ENCODE peak calls at places on chromosome 14, in seven cellular contexts. Q, G, L, I, W, Z and V are unnamed samples.

GRCh38 chr14:93082576-93083001 is 33.1 kb downstream of the ITPK1 start:
- DNase-seq in I (no peak), Q (no peak), W (no peak), L (no peak), G (no peak), Z (no peak), V (peak; percentile 18)

GRCh38 chr14:26412421-26412820 is 185.4 kb downstream of the NOVA1 start:
- DNase-seq in Z (no peak), I (no peak), W (no peak), G (no peak), Q (no peak), L (no peak), V (no peak)

GRCh38 chr14:26394114-26394855 is 203.5 kb downstream of the NOVA1 start:
- DNase-seq in Z (peak; percentile 59), G (peak; percentile 36), W (no peak), Q (peak; percentile 52), L (no peak), I (no peak), V (no peak)

GRCh38 chr14:102362545-102363181 is at the start of the genes CINP and TECPR2:
- DNase-seq in Q (peak; percentile 93), I (peak; percentile 62), G (peak; percentile 99), W (peak; percentile 90), Z (peak; percentile 96), L (peak; percentile 84), V (peak; percentile 99)

GRCh38 chr14:60250318-60251035 is 1.5 kb downstream of the PPM1A start:
- DNase-seq in G (peak; percentile 39), L (peak; percentile 6), I (no peak), Q (peak; percentile 40), W (no peak), Z (peak; percentile 71), V (peak; percentile 73)

GRCh38 chr14:103594265-103594664 is 31.5 kb downstream of the COA8 start:
- DNase-seq in Q (peak; percentile 88), I (peak; percentile 87), G (peak; percentile 92), W (no peak), Z (peak; percentile 96), L (no peak), V (no peak)

GRCh38 chr14:22887260-22887989 is 4.4 kb downstream of the REM2 start:
- DNase-seq in I (no peak), W (peak; percentile 71), Z (peak; percentile 95), L (peak; percentile 92), Q (peak; percentile 79), G (peak; percentile 89), V (peak; percentile 90)

GRCh38 chr14:97298775-97299174 is 501.6 kb downstream of the VRK1 start:
- DNase-seq in W (no peak), Q (no peak), L (no peak), Z (no peak), G (no peak), I (no peak), V (no peak)

GRCh38 chr14:81303258-81303935 is 82.6 kb upstream of the GTF2A1 start:
- DNase-seq in Z (peak; percentile 97), I (no peak), Q (no peak), L (peak; percentile 86), W (peak; percentile 51), G (no peak), V (no peak)

GRCh38 chr14:22552827-22553076 is 36.3 kb downstream of the DAD1 start:
- DNase-seq in L (no peak), W (no peak), Z (no peak), Q (no peak), I (no peak), G (no peak), V (peak; percentile 14)

GRCh38 chr14:64081174-64081746 is 212.9 kb downstream of the ESR2 start:
- DNase-seq in W (no peak), L (no peak), Q (no peak), G (no peak), I (no peak), Z (peak; percentile 44), V (no peak)

DNA sequence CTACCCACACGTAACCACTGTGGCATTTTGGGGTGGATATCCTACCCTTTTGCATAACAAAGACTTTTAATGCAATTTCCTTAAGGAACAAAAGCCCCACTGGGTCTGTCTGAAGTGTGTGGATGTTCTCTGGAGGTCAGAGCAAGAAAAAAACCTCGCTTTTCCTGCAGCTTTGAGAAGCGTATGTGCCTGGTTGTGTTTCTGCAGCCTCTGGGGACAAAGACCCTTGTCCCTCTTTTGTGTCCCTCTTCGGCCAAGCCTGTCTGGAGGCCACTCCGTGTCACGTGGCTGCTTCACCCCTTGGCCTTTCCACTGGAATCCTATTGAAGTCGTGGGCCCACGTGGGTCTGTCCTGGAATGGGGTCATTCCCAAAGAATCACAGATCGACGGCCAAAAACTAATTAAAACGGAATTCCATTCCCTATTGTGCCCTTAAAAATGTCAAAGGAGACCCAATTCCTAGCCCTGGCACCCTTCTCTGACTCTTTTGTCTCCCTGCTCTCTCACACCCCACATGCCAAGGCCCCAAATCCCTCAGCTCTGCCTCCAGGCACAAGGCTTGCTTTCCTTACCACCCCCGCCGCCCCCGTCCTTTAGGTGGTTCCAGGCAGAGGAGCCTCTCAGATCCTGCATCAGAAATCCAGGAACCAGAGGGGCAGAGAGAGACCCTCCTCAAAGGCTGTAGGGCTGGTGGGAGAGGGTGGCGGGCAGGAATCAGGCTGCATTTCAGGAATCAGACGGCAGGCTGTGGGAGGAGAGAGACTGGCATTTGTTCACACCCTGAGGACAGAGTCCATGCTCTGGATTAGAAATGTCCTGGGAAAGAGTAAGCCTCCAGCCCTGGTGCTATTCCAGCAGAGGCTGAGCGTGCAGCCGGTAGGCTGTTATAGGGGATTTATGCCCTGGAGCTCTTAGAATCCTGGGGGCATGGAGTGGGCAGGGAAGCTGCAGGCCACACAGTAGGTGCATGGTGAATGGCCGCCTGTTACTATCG is 12.6 kb upstream of the CYP46A1 start:
- DNase-seq in Z (no peak), L (no peak), I (no peak), W (no peak), Q (no peak), G (peak; percentile 94), V (peak; percentile 77)
- H2AFZ ChIP-seq in Z (no peak overlapping the region), L (no peak overlapping the region), I (no peak overlapping the region), W (no peak overlapping the region), Q (no peak overlapping the region), G (no peak overlapping the region), V (no peak overlapping the region)

GRCh38 chr14:61671086-61671485 is 24.2 kb upstream of the HIF1A start:
- DNase-seq in L (no peak), G (no peak), I (no peak), Q (no peak), W (no peak), Z (no peak), V (no peak)
- H3K4me2 ChIP-seq in L (no peak overlapping the region), G (no peak overlapping the region), I (no peak overlapping the region), Q (no peak overlapping the region), W (no peak overlapping the region), Z (no peak overlapping the region), V (no peak overlapping the region)

GRCh38 chr14:55125403-55125802 is 3.6 kb upstream of the LGALS3 start:
- DNase-seq in W (no peak), Q (no peak), L (no peak), I (no peak), G (no peak), Z (peak; percentile 55), V (no peak)
- H3K4me1 ChIP-seq in W (peaks cover 10% of the 10 kb centered on the region), Q (peaks cover 18% of the 10 kb centered on the region), L (peaks cover 56% of the 10 kb centered on the region), I (peaks cover 38% of the 10 kb centered on the region), G (peaks cover 31% of the 10 kb centered on the region), Z (peaks cover 61% of the 10 kb centered on the region), V (peaks cover 35% of the 10 kb centered on the region)

GRCh38 chr14:90384543-90384911 is 12.3 kb upstream of the CALM1 start:
- DNase-seq in G (no peak), Q (peak; percentile 81), L (no peak), Z (peak; percentile 59), W (no peak), I (no peak), V (peak; percentile 78)

GRCh38 chr14:90388982-90389381 is 7.8 kb upstream of the CALM1 start:
- DNase-seq in G (no peak), L (no peak), Z (peak; percentile 79), Q (peak; percentile 32), I (no peak), W (no peak), V (no peak)

GRCh38 chr14:90383731-90384542 is 12.9 kb upstream of the CALM1 start:
- DNase-seq in W (peak; percentile 46), I (no peak), Z (peak; percentile 39), L (no peak), G (peak; percentile 82), Q (peak; percentile 53), V (no peak)

GRCh38 chr14:90387201-90387600 is 9.6 kb upstream of the CALM1 start:
- DNase-seq in G (no peak), L (no peak), W (no peak), Z (no peak), Q (no peak), I (no peak), V (no peak)

GRCh38 chr14:90388437-90388836 is 8.4 kb upstream of the CALM1 start:
- DNase-seq in I (no peak), L (peak; percentile 38), W (peak; percentile 26), Z (peak; percentile 93), G (peak; percentile 60), Q (peak; percentile 86), V (peak; percentile 77)
- H2AFZ ChIP-seq in I (no peak overlapping the region), L (peak overlapping the region; percentile 24), W (no peak overlapping the region), Z (no peak overlapping the region), G (no peak overlapping the region), Q (no peak overlapping the region), V (no peak overlapping the region)

GRCh38 chr14:68403191-68403781 is 389.6 kb downstream of the ZFP36L1 start:
- DNase-seq in I (no peak), Q (peak; percentile 51), Z (no peak), G (no peak), W (no peak), L (no peak), V (no peak)
- H3K4me2 ChIP-seq in I (no peak overlapping the region), Q (no peak overlapping the region), Z (no peak overlapping the region), G (no peak overlapping the region), W (no peak overlapping the region), L (no peak overlapping the region), V (no peak overlapping the region)

DNA sequence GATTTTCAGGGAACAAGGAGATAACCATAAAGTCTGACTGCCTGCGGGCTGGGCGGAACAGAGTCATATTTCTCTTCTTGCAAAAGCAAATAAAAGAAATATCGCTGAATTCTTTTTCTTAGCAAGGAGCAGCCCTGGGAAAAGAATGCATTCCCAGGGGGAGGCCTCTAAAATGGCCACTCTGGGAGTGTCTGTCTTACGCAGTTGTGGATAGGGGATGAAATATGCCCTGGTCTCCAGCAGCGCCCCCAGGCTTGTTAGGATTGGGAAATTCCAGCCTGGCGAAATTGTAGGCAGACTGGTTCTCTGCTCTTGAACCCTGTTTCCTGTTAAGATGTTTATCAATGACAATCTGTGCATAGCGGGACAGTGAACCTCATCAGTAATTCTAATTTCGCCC is 40.5 kb downstream of the PCNX1 start:
- DNase-seq in I (no peak), W (no peak), Z (peak; percentile 10), G (no peak), L (no peak), Q (no peak), V (no peak)
- H3K4me1 ChIP-seq in I (no peaks in the 10 kb centered on the region), W (no peaks in the 10 kb centered on the region), Z (no peaks in the 10 kb centered on the region), G (no peaks in the 10 kb centered on the region), L (no peaks in the 10 kb centered on the region), Q (no peaks in the 10 kb centered on the region), V (no peaks in the 10 kb centered on the region)